ENCODE peak calls at places on chromosomes 5 and 9, in seven cellular contexts. One of them, this sample, is unnamed.
A peak's percentile ranks its signal among the peaks of the same experiment; 100 is the strongest.

GRCh38 chr5:1479581-1480188 is 34.4 kb upstream of the SLC6A3 start:
- DNase-seq in heart left ventricle: no peak
- DNase-seq in MCF 10A: peak; percentile 41
- DNase-seq in psoas muscle: no peak
- DNase-seq in astrocyte of the spinal cord: peak; percentile 17
- DNase-seq in colonic mucosa: no peak
- DNase-seq in lower lobe of right lung: peak; percentile 65
- DNase-seq in this sample: peak; percentile 25

GRCh38 chr5:66810747-66811355 is 214.7 kb downstream of the MAST4 start:
- DNase-seq in MCF 10A: no peak
- DNase-seq in lower lobe of right lung: no peak
- DNase-seq in astrocyte of the spinal cord: no peak
- DNase-seq in heart left ventricle: no peak
- DNase-seq in psoas muscle: no peak
- DNase-seq in colonic mucosa: no peak
- DNase-seq in this sample: no peak

GRCh38 chr5:124660229-124661093 is 86.0 kb downstream of the ZNF608 start:
- DNase-seq in colonic mucosa: no peak
- DNase-seq in psoas muscle: no peak
- DNase-seq in MCF 10A: peak; percentile 63
- DNase-seq in astrocyte of the spinal cord: peak; percentile 41
- DNase-seq in lower lobe of right lung: no peak
- DNase-seq in heart left ventricle: no peak
- DNase-seq in this sample: no peak

GRCh38 chr9:70435948-70436347 is 21.5 kb upstream of the KLF9 start:
- DNase-seq in MCF 10A: peak; percentile 81
- DNase-seq in psoas muscle: no peak
- DNase-seq in heart left ventricle: peak; percentile 50
- DNase-seq in astrocyte of the spinal cord: peak; percentile 83
- DNase-seq in lower lobe of right lung: no peak
- DNase-seq in colonic mucosa: no peak
- DNase-seq in this sample: no peak

GRCh38 chr5:98992552-98992951 is 63.7 kb upstream of the CHD1 start:
- DNase-seq in MCF 10A: no peak
- DNase-seq in colonic mucosa: no peak
- DNase-seq in psoas muscle: no peak
- DNase-seq in astrocyte of the spinal cord: no peak
- DNase-seq in lower lobe of right lung: no peak
- DNase-seq in heart left ventricle: no peak
- DNase-seq in this sample: no peak

GRCh38 chr9:136052433-136052880 is 42.6 kb downstream of the NACC2 start:
- DNase-seq in colonic mucosa: peak; percentile 39
- DNase-seq in MCF 10A: peak; percentile 51
- DNase-seq in psoas muscle: no peak
- DNase-seq in lower lobe of right lung: no peak
- DNase-seq in astrocyte of the spinal cord: no peak
- DNase-seq in heart left ventricle: no peak
- DNase-seq in this sample: no peak

GRCh38 chr5:161096006-161096405 is 244.0 kb upstream of the ATP10B start:
- DNase-seq in psoas muscle: no peak
- DNase-seq in MCF 10A: no peak
- DNase-seq in lower lobe of right lung: no peak
- DNase-seq in colonic mucosa: no peak
- DNase-seq in astrocyte of the spinal cord: no peak
- DNase-seq in heart left ventricle: no peak
- DNase-seq in this sample: no peak

GRCh38 chr5:120848883-120849282 is 384.8 kb downstream of the PRR16 start:
- DNase-seq in colonic mucosa: no peak
- DNase-seq in astrocyte of the spinal cord: no peak
- DNase-seq in lower lobe of right lung: no peak
- DNase-seq in psoas muscle: no peak
- DNase-seq in heart left ventricle: no peak
- DNase-seq in MCF 10A: no peak
- DNase-seq in this sample: no peak

GRCh38 chr9:136028760-136029470 is 66.2 kb downstream of the NACC2 start:
- DNase-seq in lower lobe of right lung: peak; percentile 35
- DNase-seq in colonic mucosa: no peak
- DNase-seq in heart left ventricle: no peak
- DNase-seq in astrocyte of the spinal cord: no peak
- DNase-seq in MCF 10A: no peak
- DNase-seq in psoas muscle: no peak
- DNase-seq in this sample: peak; percentile 5

GRCh38 chr5:149748471-149749094 is 18.5 kb downstream of the PPARGC1B start:
- DNase-seq in lower lobe of right lung: no peak
- DNase-seq in psoas muscle: no peak
- DNase-seq in colonic mucosa: no peak
- DNase-seq in MCF 10A: no peak
- DNase-seq in heart left ventricle: no peak
- DNase-seq in astrocyte of the spinal cord: no peak
- DNase-seq in this sample: no peak

GRCh38 chr5:157303667-157304327 is 37.9 kb downstream of the CYFIP2 start:
- DNase-seq in colonic mucosa: no peak
- DNase-seq in lower lobe of right lung: no peak
- DNase-seq in astrocyte of the spinal cord: no peak
- DNase-seq in MCF 10A: no peak
- DNase-seq in psoas muscle: peak; percentile 62
- DNase-seq in heart left ventricle: peak; percentile 36
- DNase-seq in this sample: no peak

GRCh38 chr5:139709587-139710369 is 61.6 kb downstream of the CXXC5 start:
- DNase-seq in heart left ventricle: peak; percentile 82
- DNase-seq in colonic mucosa: no peak
- DNase-seq in astrocyte of the spinal cord: peak; percentile 75
- DNase-seq in psoas muscle: no peak
- DNase-seq in MCF 10A: no peak
- DNase-seq in lower lobe of right lung: peak; percentile 59
- DNase-seq in this sample: no peak

GRCh38 chr5:156476704-156477103 is 149.7 kb downstream of the SGCD start:
- DNase-seq in astrocyte of the spinal cord: no peak
- DNase-seq in heart left ventricle: no peak
- DNase-seq in MCF 10A: no peak
- DNase-seq in lower lobe of right lung: no peak
- DNase-seq in psoas muscle: no peak
- DNase-seq in colonic mucosa: no peak
- DNase-seq in this sample: no peak

GRCh38 chr9:127567119-127567897 is 44.8 kb upstream of the STXBP1 start:
- DNase-seq in colonic mucosa: peak; percentile 88
- DNase-seq in MCF 10A: peak; percentile 70
- DNase-seq in heart left ventricle: peak; percentile 77
- DNase-seq in astrocyte of the spinal cord: peak; percentile 41
- DNase-seq in psoas muscle: peak; percentile 66
- DNase-seq in lower lobe of right lung: peak; percentile 85
- DNase-seq in this sample: peak; percentile 41

GRCh38 chr9:117415584-117415937 is 704 bp upstream of the ASTN2 start:
- DNase-seq in colonic mucosa: no peak
- DNase-seq in heart left ventricle: no peak
- DNase-seq in astrocyte of the spinal cord: no peak
- DNase-seq in psoas muscle: no peak
- DNase-seq in lower lobe of right lung: no peak
- DNase-seq in MCF 10A: no peak
- DNase-seq in this sample: no peak

GRCh38 chr5:170267431-170268152 is 30.0 kb downstream of the LCP2 start:
- DNase-seq in MCF 10A: peak; percentile 90
- DNase-seq in colonic mucosa: peak; percentile 67
- DNase-seq in psoas muscle: peak; percentile 81
- DNase-seq in astrocyte of the spinal cord: peak; percentile 69
- DNase-seq in lower lobe of right lung: peak; percentile 78
- DNase-seq in heart left ventricle: peak; percentile 79
- DNase-seq in this sample: peak; percentile 33

DNA sequence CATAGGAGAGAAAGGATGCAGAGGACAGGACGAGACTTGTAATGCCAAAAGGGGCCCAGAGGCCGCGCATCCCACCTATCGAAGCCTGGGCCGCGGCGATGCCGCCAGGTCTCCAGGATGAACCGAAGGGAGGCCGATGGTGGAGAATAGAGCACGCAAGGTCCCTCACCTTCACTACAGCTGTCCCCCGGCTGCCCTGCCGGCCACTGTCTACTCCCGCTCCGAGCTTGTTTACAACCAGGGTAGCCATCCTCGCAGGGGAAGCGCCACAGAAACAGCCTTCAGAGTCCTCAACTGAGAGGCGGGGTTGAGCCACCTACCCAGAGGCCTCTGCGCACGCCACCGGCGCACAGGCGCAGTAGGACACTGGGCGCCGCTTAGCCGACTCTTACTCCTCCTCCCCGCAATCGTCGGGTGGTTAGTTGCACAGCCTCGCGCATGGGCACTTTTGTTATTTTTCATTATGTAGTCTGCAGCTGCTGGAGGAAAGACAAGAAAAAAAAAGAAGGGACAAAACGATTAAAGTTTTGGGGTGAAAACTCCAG is at the start of gene TRIM23:
- DNase-seq in psoas muscle: peak; percentile 95
- DNase-seq in colonic mucosa: peak; percentile 93
- DNase-seq in heart left ventricle: peak; percentile 93
- DNase-seq in astrocyte of the spinal cord: peak; percentile 97
- DNase-seq in lower lobe of right lung: peak; percentile 95
- DNase-seq in MCF 10A: peak; percentile 92
- DNase-seq in this sample: peak; percentile 87
- TF ChIP-seq CTCF in psoas muscle: no peak
- TF ChIP-seq CTCF in colonic mucosa: no peak
- TF ChIP-seq CTCF in heart left ventricle: no peak
- TF ChIP-seq CTCF in astrocyte of the spinal cord: no peak
- TF ChIP-seq CTCF in lower lobe of right lung: peak; percentile 9
- TF ChIP-seq CTCF in MCF 10A: no peak
- TF ChIP-seq CTCF in this sample: no peak

GRCh38 chr9:131279196-131279926 is 3.1 kb upstream of the FAM78A start:
- DNase-seq in astrocyte of the spinal cord: no peak
- DNase-seq in colonic mucosa: no peak
- DNase-seq in lower lobe of right lung: no peak
- DNase-seq in MCF 10A: no peak
- DNase-seq in heart left ventricle: peak; percentile 38
- DNase-seq in psoas muscle: peak; percentile 56
- DNase-seq in this sample: no peak

GRCh38 chr9:131278421-131279111 is 2.3 kb upstream of the FAM78A start:
- DNase-seq in heart left ventricle: peak; percentile 14
- DNase-seq in lower lobe of right lung: no peak
- DNase-seq in psoas muscle: peak; percentile 56
- DNase-seq in MCF 10A: no peak
- DNase-seq in colonic mucosa: no peak
- DNase-seq in astrocyte of the spinal cord: no peak
- DNase-seq in this sample: no peak

GRCh38 chr9:131276891-131277672 is 772 bp upstream of the FAM78A start:
- DNase-seq in colonic mucosa: no peak
- DNase-seq in lower lobe of right lung: no peak
- DNase-seq in heart left ventricle: peak; percentile 35
- DNase-seq in astrocyte of the spinal cord: no peak
- DNase-seq in MCF 10A: no peak
- DNase-seq in psoas muscle: peak; percentile 67
- DNase-seq in this sample: no peak

GRCh38 chr9:131276107-131276888 is at the start of gene FAM78A:
- DNase-seq in astrocyte of the spinal cord: no peak
- DNase-seq in colonic mucosa: no peak
- DNase-seq in lower lobe of right lung: peak; percentile 89
- DNase-seq in heart left ventricle: peak; percentile 66
- DNase-seq in psoas muscle: peak; percentile 76
- DNase-seq in MCF 10A: no peak
- DNase-seq in this sample: no peak

DNA sequence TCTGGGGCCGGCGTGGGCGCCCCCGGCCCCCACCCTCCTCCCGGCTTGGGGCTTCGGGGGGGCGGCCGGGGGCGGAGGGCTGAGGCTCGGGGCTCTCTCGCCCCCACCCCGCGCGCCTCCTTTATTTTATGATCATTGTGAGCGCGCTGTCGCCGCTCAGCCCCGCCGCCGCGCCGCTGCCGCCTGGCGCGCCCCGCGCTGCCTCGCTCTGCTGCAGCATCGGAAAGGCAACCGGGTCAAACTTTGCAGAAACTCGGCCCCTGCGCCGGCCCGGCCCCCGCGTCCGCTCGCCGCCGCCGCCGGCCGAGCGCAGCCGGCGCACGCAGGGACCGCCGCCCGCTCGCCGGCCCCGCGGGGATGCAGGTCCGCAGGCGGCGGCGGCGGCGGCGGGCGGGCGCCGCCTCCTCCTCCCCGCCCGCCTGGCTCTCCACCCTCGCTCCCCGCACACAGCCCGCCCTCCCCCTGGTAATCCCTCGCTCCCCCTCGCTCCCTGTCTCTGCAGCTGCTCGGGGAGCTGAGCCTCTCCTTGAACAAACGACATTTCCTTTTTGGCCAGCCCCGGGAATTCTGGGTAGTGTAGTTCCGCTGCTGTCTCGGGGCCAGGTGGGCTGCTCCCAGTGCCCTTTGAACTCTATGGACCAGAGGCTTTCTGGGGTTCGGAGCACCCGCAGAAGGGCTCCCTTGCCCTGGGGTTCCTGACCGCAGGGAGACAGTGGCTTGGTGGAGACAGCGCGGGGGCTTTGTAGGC is 1.5 kb upstream of the FAM78A start:
- DNase-seq in astrocyte of the spinal cord: peak; percentile 73
- DNase-seq in lower lobe of right lung: peak; percentile 80
- DNase-seq in psoas muscle: peak; percentile 93
- DNase-seq in MCF 10A: peak; percentile 69
- DNase-seq in heart left ventricle: peak; percentile 92
- DNase-seq in colonic mucosa: peak; percentile 80
- DNase-seq in this sample: peak; percentile 91
- TF ChIP-seq CTCF in astrocyte of the spinal cord: no peak
- TF ChIP-seq CTCF in lower lobe of right lung: no peak
- TF ChIP-seq CTCF in psoas muscle: no peak
- TF ChIP-seq CTCF in MCF 10A: no peak
- TF ChIP-seq CTCF in heart left ventricle: no peak
- TF ChIP-seq CTCF in colonic mucosa: no peak
- TF ChIP-seq CTCF in this sample: no peak

GRCh38 chr5:64506567-64507321 is 929 bp downstream of the RGS7BP start:
- DNase-seq in colonic mucosa: no peak
- DNase-seq in psoas muscle: no peak
- DNase-seq in MCF 10A: no peak
- DNase-seq in lower lobe of right lung: peak; percentile 45
- DNase-seq in heart left ventricle: no peak
- DNase-seq in astrocyte of the spinal cord: no peak
- DNase-seq in this sample: no peak
- TF ChIP-seq CTCF in colonic mucosa: no peak
- TF ChIP-seq CTCF in psoas muscle: peak; percentile 40
- TF ChIP-seq CTCF in MCF 10A: no peak
- TF ChIP-seq CTCF in lower lobe of right lung: peak; percentile 19
- TF ChIP-seq CTCF in heart left ventricle: no peak
- TF ChIP-seq CTCF in astrocyte of the spinal cord: no peak
- TF ChIP-seq CTCF in this sample: no peak

GRCh38 chr5:180161420-180162303 is 47.3 kb downstream of the RASGEF1C start:
- DNase-seq in lower lobe of right lung: no peak
- DNase-seq in astrocyte of the spinal cord: no peak
- DNase-seq in MCF 10A: no peak
- DNase-seq in psoas muscle: no peak
- DNase-seq in heart left ventricle: no peak
- DNase-seq in colonic mucosa: no peak
- DNase-seq in this sample: no peak
- TF ChIP-seq CTCF in lower lobe of right lung: no peak
- TF ChIP-seq CTCF in astrocyte of the spinal cord: no peak
- TF ChIP-seq CTCF in MCF 10A: no peak
- TF ChIP-seq CTCF in psoas muscle: no peak
- TF ChIP-seq CTCF in heart left ventricle: no peak
- TF ChIP-seq CTCF in colonic mucosa: no peak
- TF ChIP-seq CTCF in this sample: no peak

This sample was measured in gastrocnemius medialis.